ENCODE peak calls at places on chromosomes 2 and 18, in ten cellular contexts. One of them, this sample, is unnamed.

GRCh38 chr2:166513952-166514351 is 19.9 kb upstream of the SCN7A start:
- DNase-seq in fibroblast of lung: no peak
- DNase-seq in Karpas-422: no peak
- DNase-seq in keratinocyte: no peak
- DNase-seq in K562: no peak
- DNase-seq in mesendoderm: no peak
- DNase-seq in MM.1S: no peak
- DNase-seq in IMR-90: no peak
- DNase-seq in neuronal stem cell: no peak
- DNase-seq in GM23248: no peak
- DNase-seq in this sample: no peak

GRCh38 chr2:1863861-1864260 is 119.5 kb upstream of the PXDN start:
- DNase-seq in GM23248: no peak
- DNase-seq in keratinocyte: no peak
- DNase-seq in K562: no peak
- DNase-seq in Karpas-422: no peak
- DNase-seq in IMR-90: no peak
- DNase-seq in neuronal stem cell: no peak
- DNase-seq in mesendoderm: no peak
- DNase-seq in fibroblast of lung: no peak
- DNase-seq in MM.1S: no peak
- DNase-seq in this sample: no peak

GRCh38 chr18:46387426-46388131 is 269.4 kb downstream of the LOXHD1 start:
- DNase-seq in fibroblast of lung: no peak
- DNase-seq in IMR-90: no peak
- DNase-seq in neuronal stem cell: no peak
- DNase-seq in keratinocyte: peak; percentile 73
- DNase-seq in Karpas-422: no peak
- DNase-seq in mesendoderm: no peak
- DNase-seq in MM.1S: no peak
- DNase-seq in GM23248: no peak
- DNase-seq in K562: no peak
- DNase-seq in this sample: no peak

GRCh38 chr18:46892842-46893241 is 24.5 kb downstream of the PIAS2 start:
- DNase-seq in MM.1S: no peak
- DNase-seq in keratinocyte: no peak
- DNase-seq in Karpas-422: no peak
- DNase-seq in IMR-90: no peak
- DNase-seq in mesendoderm: no peak
- DNase-seq in K562: no peak
- DNase-seq in fibroblast of lung: no peak
- DNase-seq in GM23248: no peak
- DNase-seq in neuronal stem cell: no peak
- DNase-seq in this sample: no peak

GRCh38 chr2:57862727-57863126 is 183.9 kb upstream of the VRK2 start:
- DNase-seq in MM.1S: no peak
- DNase-seq in GM23248: no peak
- DNase-seq in mesendoderm: no peak
- DNase-seq in fibroblast of lung: no peak
- DNase-seq in K562: no peak
- DNase-seq in Karpas-422: no peak
- DNase-seq in keratinocyte: no peak
- DNase-seq in IMR-90: no peak
- DNase-seq in neuronal stem cell: no peak
- DNase-seq in this sample: no peak

GRCh38 chr2:130808482-130809268 is 28.0 kb upstream of the ARHGEF4 start:
- DNase-seq in IMR-90: no peak
- DNase-seq in MM.1S: no peak
- DNase-seq in neuronal stem cell: no peak
- DNase-seq in mesendoderm: peak; percentile 55
- DNase-seq in fibroblast of lung: no peak
- DNase-seq in K562: no peak
- DNase-seq in Karpas-422: no peak
- DNase-seq in keratinocyte: peak; percentile 95
- DNase-seq in GM23248: no peak
- DNase-seq in this sample: no peak

GRCh38 chr2:7203056-7203467 is 285.9 kb downstream of the RNF144A start:
- DNase-seq in MM.1S: peak; percentile 59
- DNase-seq in fibroblast of lung: peak; percentile 71
- DNase-seq in keratinocyte: no peak
- DNase-seq in Karpas-422: peak; percentile 78
- DNase-seq in IMR-90: peak; percentile 56
- DNase-seq in neuronal stem cell: peak; percentile 59
- DNase-seq in K562: peak; percentile 35
- DNase-seq in mesendoderm: peak; percentile 62
- DNase-seq in GM23248: peak; percentile 83
- DNase-seq in this sample: peak; percentile 35

GRCh38 chr2:201139836-201140599 is 24.1 kb downstream of the CFLAR start:
- DNase-seq in GM23248: no peak
- DNase-seq in MM.1S: no peak
- DNase-seq in fibroblast of lung: no peak
- DNase-seq in Karpas-422: no peak
- DNase-seq in IMR-90: no peak
- DNase-seq in keratinocyte: no peak
- DNase-seq in mesendoderm: no peak
- DNase-seq in K562: no peak
- DNase-seq in neuronal stem cell: no peak
- DNase-seq in this sample: no peak

GRCh38 chr2:241848761-241849615 is 9.7 kb downstream of the PDCD1 start:
- DNase-seq in K562: no peak
- DNase-seq in GM23248: no peak
- DNase-seq in fibroblast of lung: no peak
- DNase-seq in neuronal stem cell: no peak
- DNase-seq in IMR-90: no peak
- DNase-seq in Karpas-422: no peak
- DNase-seq in keratinocyte: no peak
- DNase-seq in MM.1S: no peak
- DNase-seq in mesendoderm: no peak
- DNase-seq in this sample: no peak

GRCh38 chr2:27291865-27292264 is 9.6 kb downstream of the TRIM54 start:
- DNase-seq in keratinocyte: no peak
- DNase-seq in K562: no peak
- DNase-seq in neuronal stem cell: no peak
- DNase-seq in Karpas-422: peak; percentile 76
- DNase-seq in MM.1S: no peak
- DNase-seq in fibroblast of lung: no peak
- DNase-seq in IMR-90: no peak
- DNase-seq in mesendoderm: peak; percentile 78
- DNase-seq in GM23248: no peak
- DNase-seq in this sample: no peak

GRCh38 chr2:27285481-27285880 is 3.3 kb downstream of the TRIM54 start:
- DNase-seq in Karpas-422: no peak
- DNase-seq in keratinocyte: no peak
- DNase-seq in neuronal stem cell: no peak
- DNase-seq in K562: no peak
- DNase-seq in IMR-90: no peak
- DNase-seq in MM.1S: no peak
- DNase-seq in mesendoderm: no peak
- DNase-seq in fibroblast of lung: no peak
- DNase-seq in GM23248: no peak
- DNase-seq in this sample: no peak

GRCh38 chr2:27290571-27290970 is 8.3 kb downstream of the TRIM54 start:
- DNase-seq in neuronal stem cell: no peak
- DNase-seq in IMR-90: no peak
- DNase-seq in Karpas-422: no peak
- DNase-seq in keratinocyte: no peak
- DNase-seq in K562: no peak
- DNase-seq in fibroblast of lung: no peak
- DNase-seq in MM.1S: no peak
- DNase-seq in GM23248: no peak
- DNase-seq in mesendoderm: no peak
- DNase-seq in this sample: no peak

GRCh38 chr2:27284989-27285388 is 2.8 kb downstream of the TRIM54 start:
- DNase-seq in keratinocyte: no peak
- DNase-seq in neuronal stem cell: no peak
- DNase-seq in Karpas-422: no peak
- DNase-seq in K562: no peak
- DNase-seq in MM.1S: no peak
- DNase-seq in fibroblast of lung: no peak
- DNase-seq in GM23248: no peak
- DNase-seq in IMR-90: no peak
- DNase-seq in mesendoderm: no peak
- DNase-seq in this sample: no peak

DNA sequence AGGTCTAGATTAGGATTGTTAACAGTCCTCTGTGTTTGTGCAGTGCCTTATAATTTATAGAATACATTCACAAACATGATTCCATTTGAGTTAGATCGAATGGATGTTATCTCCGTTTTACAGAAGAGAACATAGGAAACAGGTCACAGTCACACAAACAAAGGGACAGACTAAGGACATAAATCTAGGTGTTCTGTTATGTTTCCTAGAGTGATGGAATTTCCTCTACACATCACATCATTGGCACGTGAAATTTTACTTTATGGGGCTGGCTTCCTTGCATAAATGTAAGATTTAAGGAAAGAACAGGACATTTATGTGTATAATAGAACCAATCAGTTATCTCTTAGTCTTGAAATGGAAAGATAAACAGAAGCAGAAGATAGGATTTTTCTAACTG is 6.4 kb downstream of the TRIM54 start:
- DNase-seq in IMR-90: no peak
- DNase-seq in fibroblast of lung: no peak
- DNase-seq in Karpas-422: no peak
- DNase-seq in MM.1S: no peak
- DNase-seq in GM23248: no peak
- DNase-seq in mesendoderm: no peak
- DNase-seq in neuronal stem cell: no peak
- DNase-seq in K562: no peak
- DNase-seq in keratinocyte: no peak
- DNase-seq in this sample: no peak
- H3K9ac ChIP-seq in IMR-90: no peak overlapping the region
- H3K9ac ChIP-seq in fibroblast of lung: no peak overlapping the region
- H3K9ac ChIP-seq in Karpas-422: no peak overlapping the region
- H3K9ac ChIP-seq in MM.1S: no peak overlapping the region
- H3K9ac ChIP-seq in GM23248: no peak overlapping the region
- H3K9ac ChIP-seq in mesendoderm: no peak overlapping the region
- H3K9ac ChIP-seq in neuronal stem cell: no peak overlapping the region
- H3K9ac ChIP-seq in K562: no peak overlapping the region
- H3K9ac ChIP-seq in keratinocyte: no peak overlapping the region
- H3K9ac ChIP-seq in this sample: no peak overlapping the region

GRCh38 chr2:160583162-160583522 is 89.5 kb upstream of the RBMS1 start:
- DNase-seq in MM.1S: no peak
- DNase-seq in neuronal stem cell: no peak
- DNase-seq in fibroblast of lung: peak; percentile 53
- DNase-seq in IMR-90: peak; percentile 41
- DNase-seq in K562: no peak
- DNase-seq in mesendoderm: no peak
- DNase-seq in keratinocyte: no peak
- DNase-seq in Karpas-422: no peak
- DNase-seq in GM23248: peak; percentile 56
- DNase-seq in this sample: no peak
- H3K27ac ChIP-seq in MM.1S: no peak overlapping the region
- H3K27ac ChIP-seq in neuronal stem cell: peak overlapping the region; percentile 55
- H3K27ac ChIP-seq in fibroblast of lung: no peak overlapping the region
- H3K27ac ChIP-seq in IMR-90: peak overlapping the region; percentile 70
- H3K27ac ChIP-seq in K562: no peak overlapping the region
- H3K27ac ChIP-seq in mesendoderm: no peak overlapping the region
- H3K27ac ChIP-seq in keratinocyte: no peak overlapping the region
- H3K27ac ChIP-seq in Karpas-422: no peak overlapping the region
- H3K27ac ChIP-seq in GM23248: peak overlapping the region; percentile 66
- H3K27ac ChIP-seq in this sample: no peak overlapping the region

DNA sequence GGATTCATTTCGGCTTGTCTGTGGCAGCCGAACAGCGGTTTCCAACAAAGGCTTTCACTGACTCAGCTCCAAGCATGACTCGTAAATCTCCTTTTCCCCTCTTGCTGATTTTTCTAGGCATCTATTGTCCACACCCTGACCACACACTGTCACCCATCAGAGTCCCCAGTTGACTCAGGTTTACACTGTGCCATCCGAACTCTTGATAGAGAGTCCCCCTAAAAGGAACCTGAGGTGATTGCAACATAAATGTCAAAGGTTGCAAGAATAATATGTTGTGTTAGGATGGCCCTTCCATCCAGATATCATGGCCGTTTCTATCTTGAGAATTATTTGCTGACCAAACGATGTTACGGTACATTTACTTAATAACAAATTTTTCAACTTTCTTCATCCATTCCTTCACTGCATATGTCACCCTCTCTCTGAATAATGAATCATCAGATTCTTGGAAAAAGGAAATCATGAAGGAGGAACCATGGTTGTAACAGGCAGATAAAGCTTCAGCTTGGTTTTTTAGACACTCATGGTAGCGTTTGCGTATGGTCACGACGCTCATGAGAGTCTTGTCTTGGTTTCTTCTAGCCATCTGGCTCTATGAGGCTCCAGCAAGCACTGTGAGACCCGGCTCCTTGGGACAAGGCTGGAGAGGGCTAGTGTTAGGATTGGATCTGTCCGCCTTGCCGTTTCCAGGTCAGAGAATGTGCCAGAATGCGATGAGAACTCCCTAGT is 72.1 kb downstream of the NPAS2 start:
- DNase-seq in mesendoderm: no peak
- DNase-seq in IMR-90: peak; percentile 67
- DNase-seq in Karpas-422: no peak
- DNase-seq in keratinocyte: no peak
- DNase-seq in GM23248: peak; percentile 80
- DNase-seq in neuronal stem cell: no peak
- DNase-seq in K562: peak; percentile 34
- DNase-seq in MM.1S: no peak
- DNase-seq in fibroblast of lung: peak; percentile 50
- DNase-seq in this sample: no peak
- H3K4me3 ChIP-seq in mesendoderm: no peak overlapping the region
- H3K4me3 ChIP-seq in IMR-90: no peak overlapping the region
- H3K4me3 ChIP-seq in Karpas-422: no peak overlapping the region
- H3K4me3 ChIP-seq in keratinocyte: no peak overlapping the region
- H3K4me3 ChIP-seq in GM23248: peak overlapping the region; percentile 42
- H3K4me3 ChIP-seq in neuronal stem cell: no peak overlapping the region
- H3K4me3 ChIP-seq in K562: no peak overlapping the region
- H3K4me3 ChIP-seq in MM.1S: no peak overlapping the region
- H3K4me3 ChIP-seq in fibroblast of lung: no peak overlapping the region
- H3K4me3 ChIP-seq in this sample: no peak overlapping the region

DNA sequence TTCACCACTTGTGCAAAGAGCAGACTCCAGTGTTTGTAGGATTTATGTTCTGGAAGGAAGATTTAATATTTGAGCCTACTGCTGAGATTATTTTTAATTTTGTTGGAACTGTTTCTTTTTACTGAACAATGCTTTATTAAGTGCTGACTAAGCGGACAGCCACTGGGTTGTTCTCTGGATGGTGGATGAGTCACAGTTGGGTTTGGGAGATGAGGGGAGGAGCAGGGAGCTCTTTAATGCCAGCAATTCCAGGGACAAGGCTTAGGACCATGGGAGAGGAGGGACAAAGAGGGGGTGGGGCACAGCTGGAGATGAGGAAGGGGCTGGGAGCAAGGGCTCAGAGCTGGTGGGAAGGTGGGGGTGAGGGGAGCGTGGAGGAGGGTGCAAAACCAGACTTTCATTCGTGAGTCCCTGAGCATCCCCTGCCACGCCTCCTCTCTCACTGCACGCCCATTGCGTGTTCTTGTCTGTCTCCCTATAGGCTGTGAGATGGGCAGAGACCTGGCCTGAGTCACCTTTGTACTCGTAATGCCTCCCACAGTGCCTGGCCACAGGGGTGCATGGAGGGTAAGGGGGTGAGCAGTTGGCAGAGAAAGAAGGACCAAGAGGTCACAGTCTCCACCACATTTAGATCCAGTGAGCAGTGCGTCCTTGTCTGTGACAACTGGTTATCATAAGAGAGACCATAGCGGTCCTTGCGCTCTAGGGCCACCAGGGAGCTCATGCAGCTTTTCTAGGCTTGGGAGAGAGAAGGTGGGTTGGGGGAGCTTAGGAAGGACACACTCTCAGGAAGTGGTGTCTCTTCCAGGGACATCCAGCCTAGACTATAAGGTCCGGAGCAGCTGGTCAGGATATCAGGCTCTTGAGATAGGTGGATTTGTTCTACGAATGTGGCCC is 18.4 kb downstream of the SLC4A3 start:
- DNase-seq in K562: peak; percentile 31
- DNase-seq in keratinocyte: no peak
- DNase-seq in MM.1S: no peak
- DNase-seq in neuronal stem cell: no peak
- DNase-seq in IMR-90: peak; percentile 82
- DNase-seq in Karpas-422: no peak
- DNase-seq in mesendoderm: peak; percentile 85
- DNase-seq in fibroblast of lung: peak; percentile 85
- DNase-seq in GM23248: peak; percentile 93
- DNase-seq in this sample: no peak
- H3K9ac ChIP-seq in K562: no peak overlapping the region
- H3K9ac ChIP-seq in keratinocyte: no peak overlapping the region
- H3K9ac ChIP-seq in MM.1S: no peak overlapping the region
- H3K9ac ChIP-seq in neuronal stem cell: no peak overlapping the region
- H3K9ac ChIP-seq in IMR-90: no peak overlapping the region
- H3K9ac ChIP-seq in Karpas-422: no peak overlapping the region
- H3K9ac ChIP-seq in mesendoderm: no peak overlapping the region
- H3K9ac ChIP-seq in fibroblast of lung: no peak overlapping the region
- H3K9ac ChIP-seq in GM23248: no peak overlapping the region
- H3K9ac ChIP-seq in this sample: no peak overlapping the region

This sample was measured in colonic mucosa.